ENCODE peak calls at places on chromosomes 5 and 9, in four cellular contexts. F is spleen, W is prostate gland, N is right lobe of liver. V is an unnamed sample.
A peak's percentile ranks its signal among the peaks of the same experiment; 100 is the strongest.

GRCh38 chr5:148912146-148912545 is 85.7 kb downstream of the ADRB2 start:
- DNase-seq in F (no peak), W (no peak), N (no peak), V (no peak)

GRCh38 chr5:176647870-176648466 is 684 bp downstream of the TSPAN17 start:
- DNase-seq in F (peak; percentile 84), W (peak; percentile 61), N (peak; percentile 74), V (peak; percentile 60)

GRCh38 chr5:139636207-139636792 is 11.8 kb upstream of the CXXC5 start:
- DNase-seq in F (peak; percentile 95), W (no peak), N (no peak), V (no peak)

GRCh38 chr5:42026446-42026845 is 101.4 kb downstream of the FBXO4 start:
- DNase-seq in F (no peak), W (no peak), N (no peak), V (no peak)

GRCh38 chr9:116238225-116238624 is 84.6 kb downstream of the PAPPA start:
- DNase-seq in F (no peak), W (no peak), N (no peak), V (no peak)

GRCh38 chr5:73295447-73295846 is 122.5 kb downstream of the TMEM174 start:
- DNase-seq in F (no peak), W (no peak), N (no peak), V (no peak)

GRCh38 chr9:91162784-91163440 is 198.8 kb downstream of the AUH start:
- DNase-seq in F (peak; percentile 93), W (no peak), N (peak; percentile 59), V (no peak)

GRCh38 chr9:99235874-99236627 is 14.0 kb downstream of the SEC61B start:
- DNase-seq in F (no peak), W (no peak), N (no peak), V (no peak)

GRCh38 chr5:11681796-11682195 is 222.4 kb downstream of the CTNND2 start:
- DNase-seq in F (no peak), W (no peak), N (no peak), V (no peak)

GRCh38 chr5:50672663-50673062 is 6.2 kb downstream of the PARP8 start:
- DNase-seq in F (no peak), W (no peak), N (no peak), V (no peak)

GRCh38 chr5:81425569-81425968 is 31.6 kb upstream of the ACOT12 start:
- DNase-seq in F (no peak), W (no peak), N (no peak), V (no peak)

GRCh38 chr9:124054671-124055212 is 43.2 kb downstream of the LHX2 start:
- DNase-seq in F (no peak), W (no peak), N (no peak), V (no peak)

GRCh38 chr5:159337291-159337974 is 7.1 kb upstream of the IL12B start:
- DNase-seq in F (no peak), W (no peak), N (no peak), V (no peak)

GRCh38 chr5:133611357-133612020 is 852 bp downstream of the FSTL4 start:
- DNase-seq in F (no peak), W (no peak), N (no peak), V (no peak)

GRCh38 chr5:179254638-179255271 is 90.5 kb downstream of the ADAMTS2 start:
- DNase-seq in F (peak; percentile 41), W (no peak), N (no peak), V (peak; percentile 5)

GRCh38 chr9:20640331-20641187 is 18.3 kb upstream of the MLLT3 start:
- DNase-seq in F (peak; percentile 91), W (peak; percentile 37), N (peak; percentile 53), V (no peak)

GRCh38 chr9:1071730-1072129 is 21.6 kb downstream of the DMRT2 start:
- DNase-seq in F (no peak), W (peak; percentile 78), N (no peak), V (no peak)

GRCh38 chr9:98971168-98971914 is 27.6 kb downstream of the COL15A1 start:
- DNase-seq in F (no peak), W (no peak), N (no peak), V (no peak)

GRCh38 chr9:98144076-98144475 is 25.1 kb upstream of the TRIM14 start:
- DNase-seq in F (no peak), W (no peak), N (no peak), V (no peak)

GRCh38 chr5:31531543-31531887 is 378 bp downstream of the DROSHA start:
- DNase-seq in F (peak; percentile 86), W (peak; percentile 12), N (peak; percentile 39), V (no peak)

GRCh38 chr9:76658510-76659231 is 105.6 kb upstream of the PCA3 start:
- DNase-seq in F (no peak), W (no peak), N (no peak), V (no peak)

GRCh38 chr9:95749493-95749892 is 126.0 kb upstream of the ERCC6L2 start:
- DNase-seq in F (no peak), W (no peak), N (no peak), V (no peak)

GRCh38 chr5:131392461-131393095 is 128.7 kb downstream of the CDC42SE2 start:
- DNase-seq in F (no peak), W (no peak), N (no peak), V (no peak)

GRCh38 chr5:172443441-172444109 is 10.8 kb downstream of the SH3PXD2B start:
- DNase-seq in F (peak; percentile 70), W (peak; percentile 61), N (peak; percentile 79), V (peak; percentile 93)

GRCh38 chr5:134004626-134005414 is at the start of gene VDAC1:
- DNase-seq in F (peak; percentile 94), W (peak; percentile 69), N (peak; percentile 85), V (peak; percentile 75)

GRCh38 chr5:109987355-109987754 is 297.6 kb downstream of the MAN2A1 start:
- DNase-seq in F (no peak), W (no peak), N (no peak), V (no peak)

GRCh38 chr5:79555418-79555817 is 41.5 kb upstream of the HOMER1 start:
- DNase-seq in F (no peak), W (no peak), N (no peak), V (no peak)

GRCh38 chr9:84874583-84874982 is 205.1 kb downstream of the NTRK2 start:
- DNase-seq in F (no peak), W (no peak), N (no peak), V (no peak)

GRCh38 chr9:133580416-133580738 is 28.8 kb downstream of the FAM163B start:
- DNase-seq in F (no peak), W (no peak), N (no peak), V (no peak)

GRCh38 chr9:27367922-27368316 is 71.0 kb upstream of the EQTN start:
- DNase-seq in F (no peak), W (no peak), N (no peak), V (peak; percentile 71)

GRCh38 chr9:27368317-27368985 is 71.5 kb upstream of the EQTN start:
- DNase-seq in F (no peak), W (no peak), N (no peak), V (no peak)

GRCh38 chr9:27367175-27367798 is 70.3 kb upstream of the EQTN start:
- DNase-seq in F (no peak), W (no peak), N (no peak), V (no peak)

GRCh38 chr9:27362447-27363210 is 65.7 kb upstream of the EQTN start:
- DNase-seq in F (no peak), W (no peak), N (no peak), V (no peak)

DNA sequence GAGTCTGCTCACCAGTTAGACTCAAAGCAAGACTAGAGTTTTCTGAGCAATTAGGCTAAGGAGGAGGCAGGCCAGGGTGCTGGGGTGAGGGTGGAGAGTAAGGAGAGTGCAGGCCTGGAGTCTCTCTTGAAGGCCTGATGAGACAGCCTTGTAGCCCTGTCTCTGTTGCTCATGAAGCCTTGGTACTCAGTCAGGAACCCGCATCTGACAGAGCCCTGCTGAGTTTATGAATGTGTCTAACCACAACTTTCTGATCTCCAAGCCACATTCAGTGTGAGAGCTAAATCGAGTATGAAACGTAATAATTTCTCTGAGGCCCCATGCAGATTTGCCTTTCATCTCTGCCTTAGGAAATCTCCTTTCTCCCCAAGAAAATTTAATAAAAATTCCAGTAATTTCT is 69.0 kb upstream of the EQTN start:
- DNase-seq in F (no peak), W (no peak), N (no peak), V (no peak)
- H3K4me1 ChIP-seq in F (peaks cover 61% of the 10 kb centered on the region), W (no peaks in the 10 kb centered on the region), N (peaks cover 8% of the 10 kb centered on the region), V (peaks cover 32% of the 10 kb centered on the region)

GRCh38 chr9:71005456-71005855 is 116.0 kb downstream of the TRPM3 start:
- DNase-seq in F (no peak), W (no peak), N (no peak), V (no peak)
- TF ChIP-seq POLR2A in F (no peak), W (no peak), N (no peak), V (no peak)

GRCh38 chr9:93184439-93185221 is 691 bp downstream of the WNK2 start:
- DNase-seq in F (no peak), W (no peak), N (no peak), V (no peak)
- H3K4me1 ChIP-seq in F (peaks cover 27% of the 10 kb centered on the region), W (peaks cover 18% of the 10 kb centered on the region), N (peaks cover 12% of the 10 kb centered on the region), V (no peaks in the 10 kb centered on the region)

DNA sequence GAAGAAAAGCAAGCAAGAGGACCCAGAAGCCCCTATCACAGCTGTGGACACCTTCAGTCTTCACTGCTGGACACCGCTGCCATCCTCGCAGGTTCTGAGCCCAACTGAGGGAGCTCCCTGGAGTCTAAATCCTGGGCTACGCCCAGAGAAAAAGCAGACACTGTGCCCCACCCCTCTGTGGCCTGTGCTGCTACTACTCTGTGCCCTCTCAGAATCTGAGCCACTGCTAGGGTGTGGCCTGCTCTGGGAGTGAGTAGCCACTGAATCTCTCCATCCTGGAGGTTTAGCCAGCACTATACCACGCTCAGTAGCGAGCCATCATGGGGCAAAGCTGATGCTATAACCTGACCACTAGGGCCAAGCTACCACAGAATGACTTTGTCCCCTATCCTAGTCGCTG is 338.2 kb downstream of the NPR3 start:
- DNase-seq in F (no peak), W (no peak), N (no peak), V (no peak)
- TF ChIP-seq POLR2A in F (no peak), W (no peak), N (no peak), V (no peak)

GRCh38 chr9:32403567-32403966 is 19.1 kb downstream of the ACO1 start:
- DNase-seq in F (no peak), W (no peak), N (no peak), V (no peak)
- H3K4me1 ChIP-seq in F (peaks cover 2% of the 10 kb centered on the region), W (no peaks in the 10 kb centered on the region), N (peaks cover 24% of the 10 kb centered on the region), V (no peaks in the 10 kb centered on the region)

GRCh38 chr5:151812757-151813309 is 41.1 kb downstream of the G3BP1 start:
- DNase-seq in F (no peak), W (no peak), N (no peak), V (no peak)
- TF ChIP-seq POLR2A in F (no peak), W (no peak), N (no peak), V (no peak)

V was measured in uterus.